ENCODE peak calls at places on chromosome 10, in six cellular contexts. T is activated T-helper 1 cell treated with anti-CD3 and anti-CD28 coated beads, Interleukin-2, amount 50 U/mL, for 16 hours; K is activated CD4-positive, alpha-beta T cell treated with anti-CD3 and anti-CD28 coated beads for 48 hours; X is T-helper 2 cell; S is mesenteric fat pad; M is activated naive CD4-positive, alpha-beta T cell. V is an unnamed sample.

GRCh38 chr10:87675396-87676376 is 16.0 kb downstream of the PAPSS2 start:
- DNase-seq in M (no peak), X (no peak), T (no peak), K (no peak), S (no peak), V (no peak)

GRCh38 chr10:71972746-71973695 is 8.8 kb downstream of the CHST3 start:
- DNase-seq in X (no peak), T (no peak), M (no peak), S (no peak), K (no peak), V (no peak)

GRCh38 chr10:95333997-95334792 is 43.4 kb upstream of the PDLIM1 start:
- DNase-seq in S (no peak), T (no peak), M (no peak), K (no peak), X (no peak), V (peak; percentile 79)

GRCh38 chr10:131354380-131354779 is 42.9 kb upstream of the TCERG1L start:
- DNase-seq in K (no peak), T (no peak), M (no peak), S (no peak), X (no peak), V (no peak)

GRCh38 chr10:24452030-24452429 is 243.1 kb downstream of the KIAA1217 start:
- DNase-seq in X (no peak), S (no peak), M (no peak), T (no peak), K (no peak), V (no peak)

GRCh38 chr10:73529089-73529832 is 33.4 kb upstream of the PPP3CB start:
- DNase-seq in T (no peak), X (peak; percentile 86), K (peak; percentile 43), M (no peak), S (no peak), V (peak; percentile 67)

GRCh38 chr10:74011762-74012161 is 13.8 kb downstream of the VCL start:
- DNase-seq in K (no peak), T (no peak), M (no peak), X (no peak), S (no peak), V (no peak)

GRCh38 chr10:17026686-17027485 is 102.7 kb downstream of the CUBN start:
- DNase-seq in T (peak; percentile 13), K (peak; percentile 82), S (no peak), M (no peak), X (peak; percentile 96), V (no peak)

GRCh38 chr10:63562857-63563256 is 41.7 kb downstream of the REEP3 start:
- DNase-seq in S (no peak), K (no peak), T (no peak), M (no peak), X (no peak), V (no peak)

GRCh38 chr10:36381748-36382147 is 739.7 kb upstream of the FZD8 start:
- DNase-seq in M (no peak), S (no peak), K (no peak), X (no peak), T (no peak), V (no peak)

GRCh38 chr10:42979181-42979580 is 97.7 kb upstream of the RET start:
- DNase-seq in S (peak; percentile 82), K (no peak), T (no peak), X (peak; percentile 22), M (no peak), V (no peak)

GRCh38 chr10:124608093-124608721 is 136.0 kb downstream of the FAM53B start:
- DNase-seq in K (no peak), X (no peak), T (no peak), S (no peak), M (no peak), V (no peak)

GRCh38 chr10:91976324-91977051 is 52.9 kb downstream of the BTAF1 start:
- DNase-seq in T (no peak), M (no peak), K (no peak), X (no peak), S (no peak), V (no peak)

GRCh38 chr10:16904619-16905018 is 87.4 kb upstream of the RSU1 start:
- DNase-seq in M (no peak), T (no peak), X (no peak), K (no peak), S (no peak), V (no peak)

GRCh38 chr10:95236068-95236903 is 42.2 kb downstream of the ACSM6 start:
- DNase-seq in K (peak; percentile 49), X (peak; percentile 83), T (no peak), M (no peak), S (no peak), V (no peak)

V was measured in H54.